ENCODE peak calls at places on chromosomes 4 and X, in nine cellular contexts. U is activated CD4-positive, alpha-beta memory T cell treated with anti-CD3 and anti-CD28 coated beads, Interleukin-2, amount 10 ng/mL, durations not matched to agents 7 days and 5 days; X is foreskin fibroblast; T is effector memory CD8-positive, alpha-beta T cell; H is Calu3; I is upper lobe of right lung; F is globus pallidus; P is NCI-H1048; S is activated CD4-positive, alpha-beta T cell treated with anti-CD3 and anti-CD28 coated beads for 24 hours. Y is an unnamed sample.

GRCh38 chr4:170672571-170672970 is 582.8 kb upstream of the AADAT start:
- DNase-seq in U (no peak), X (no peak), T (no peak), H (no peak), I (no peak), F (no peak), P (no peak), S (no peak), Y (no peak)

GRCh38 chrX:21840199-21840557 is 761 bp downstream of the MBTPS2 start:
- DNase-seq in U (peak; percentile 19), X (no peak), T (no peak), H (no peak), I (no peak), F (no peak), P (no peak), S (no peak), Y (no peak)

GRCh38 chr4:53722110-53722509 is 130.8 kb upstream of the LNX1 start:
- DNase-seq in U (no peak), X (no peak), T (no peak), H (no peak), I (no peak), F (no peak), P (no peak), S (no peak), Y (no peak)

GRCh38 chr4:26077840-26078239 is 163.8 kb downstream of the SMIM20 start:
- DNase-seq in U (no peak), X (no peak), T (no peak), H (no peak), I (no peak), F (no peak), P (no peak), S (no peak), Y (no peak)

GRCh38 chrX:6738518-6739470 is 203.9 kb upstream of the VCX3A start:
- DNase-seq in U (no peak), X (no peak), T (no peak), H (no peak), I (no peak), F (no peak), P (no peak), S (no peak), Y (no peak)

GRCh38 chrX:40733691-40734090 is 1.7 kb downstream of the MED14 start:
- DNase-seq in U (no peak), X (no peak), T (no peak), H (no peak), I (no peak), F (no peak), P (no peak), S (no peak), Y (no peak)

GRCh38 chr4:88058295-88058694 is 50.9 kb downstream of the PKD2 start:
- DNase-seq in U (no peak), X (no peak), T (no peak), H (no peak), I (no peak), F (no peak), P (no peak), S (no peak), Y (no peak)

GRCh38 chrX:88865634-88866033 is 118.6 kb downstream of the CPXCR1 start:
- DNase-seq in U (no peak), X (no peak), T (no peak), H (no peak), I (no peak), F (no peak), P (no peak), S (no peak), Y (no peak)

GRCh38 chr4:39029752-39030694 is 2.2 kb downstream of the TMEM156 start:
- DNase-seq in U (no peak), X (no peak), T (no peak), H (no peak), I (no peak), F (no peak), P (no peak), S (no peak), Y (no peak)

GRCh38 chr4:183834252-183834651 is 70.9 kb upstream of the STOX2 start:
- DNase-seq in U (no peak), X (no peak), T (no peak), H (no peak), I (no peak), F (no peak), P (no peak), S (no peak), Y (no peak)

GRCh38 chr4:125191252-125191651 is 123.5 kb upstream of the FAT4 start:
- DNase-seq in U (no peak), X (peak; percentile 71), T (no peak), H (no peak), I (no peak), F (no peak), P (no peak), S (no peak), Y (no peak)

GRCh38 chrX:14027511-14028019 is 2.1 kb downstream of the GEMIN8 start:
- DNase-seq in U (no peak), X (peak; percentile 78), T (no peak), H (peak; percentile 6), I (no peak), F (peak; percentile 80), P (no peak), S (no peak), Y (no peak)

GRCh38 chrX:10235851-10236250 is 79.1 kb downstream of the CLCN4 start:
- DNase-seq in U (no peak), X (peak; percentile 38), T (no peak), H (no peak), I (no peak), F (no peak), P (no peak), S (no peak), Y (peak; percentile 28)

GRCh38 chr4:175109933-175110332 is 191.8 kb downstream of the ADAM29 start:
- DNase-seq in U (no peak), X (no peak), T (no peak), H (no peak), I (no peak), F (no peak), P (no peak), S (no peak), Y (no peak)

GRCh38 chr4:139144161-139144859 is 32.7 kb downstream of the ELF2 start:
- DNase-seq in U (no peak), X (peak; percentile 21), T (no peak), H (peak; percentile 13), I (peak; percentile 73), F (no peak), P (no peak), S (no peak), Y (no peak)

GRCh38 chrX:125622899-125623298 is 303.2 kb downstream of the TEX13C start:
- DNase-seq in U (no peak), X (no peak), T (no peak), H (no peak), I (no peak), F (no peak), P (no peak), S (no peak), Y (no peak)

GRCh38 chrX:1681439-1681838 is 66.6 kb downstream of the ASMT start:
- DNase-seq in U (no peak), X (no peak), T (no peak), H (no peak), I (no peak), F (no peak), P (no peak), S (no peak), Y (no peak)

Y was measured in smooth muscle cell of the brain vasculature.